ENCODE peak calls at places on chromosomes 5 and 9, in ten cellular contexts. I, U, T, E, H, F, W, D, V and X are unnamed samples.

GRCh38 chr5:6504677-6505414 is 56.2 kb downstream of the UBE2QL1 start:
- DNase-seq in I (peak), U (peak), T (no peak), E (no peak), H (no peak), F (no peak), W (no peak), D (peak), V (no peak), X (no peak)

GRCh38 chr9:36037580-36038169 is 962 bp downstream of the RECK start:
- DNase-seq in I (no peak), U (no peak), T (no peak), E (no peak), H (no peak), F (no peak), W (no peak), D (no peak), V (no peak), X (no peak)

GRCh38 chr5:134398609-134399155 is 13.0 kb downstream of the CDKN2AIPNL start:
- DNase-seq in I (no peak), U (no peak), T (no peak), E (no peak), H (no peak), F (no peak), W (no peak), D (no peak), V (no peak), X (no peak)

GRCh38 chr9:3548636-3549035 is 22.8 kb upstream of the RFX3 start:
- DNase-seq in I (no peak), U (no peak), T (no peak), E (no peak), H (no peak), F (no peak), W (no peak), D (no peak), V (no peak), X (no peak)

GRCh38 chr9:103533318-103533717 is 538.2 kb downstream of the CYLC2 start:
- DNase-seq in I (no peak), U (no peak), T (no peak), E (no peak), H (no peak), F (no peak), W (no peak), D (no peak), V (no peak), X (no peak)

GRCh38 chr5:117657591-117657990 is 1083.0 kb upstream of the SEMA6A start:
- DNase-seq in I (no peak), U (no peak), T (no peak), E (no peak), H (no peak), F (peak), W (no peak), D (no peak), V (no peak), X (no peak)

GRCh38 chr5:40361378-40361777 is 318.3 kb upstream of the PTGER4 start:
- DNase-seq in I (no peak), U (no peak), T (no peak), E (no peak), H (no peak), F (no peak), W (no peak), D (no peak), V (no peak), X (no peak)

GRCh38 chr5:28750236-28750635 is 1711.8 kb upstream of the CDH9 start:
- DNase-seq in I (no peak), U (no peak), T (no peak), E (no peak), H (no peak), F (no peak), W (no peak), D (no peak), V (no peak), X (no peak)

GRCh38 chr9:25206027-25206426 is 472.2 kb downstream of the TUSC1 start:
- DNase-seq in I (no peak), U (no peak), T (no peak), E (no peak), H (no peak), F (no peak), W (no peak), D (no peak), V (no peak), X (no peak)

GRCh38 chr9:80796662-80797426 is 892.5 kb downstream of the TLE1 start:
- DNase-seq in I (no peak), U (no peak), T (no peak), E (no peak), H (no peak), F (no peak), W (no peak), D (no peak), V (no peak), X (peak)

GRCh38 chr9:98861881-98862501 is 54.5 kb downstream of the GALNT12 start:
- DNase-seq in I (no peak), U (peak), T (peak), E (no peak), H (no peak), F (peak), W (no peak), D (peak), V (no peak), X (peak)

GRCh38 chr5:135246923-135247795 is 151.9 kb downstream of the MACROH2A1 start:
- DNase-seq in I (peak), U (peak), T (no peak), E (no peak), H (no peak), F (peak), W (peak), D (peak), V (no peak), X (peak)

GRCh38 chr5:175542232-175542965 is 64.0 kb downstream of the SFXN1 start:
- DNase-seq in I (no peak), U (no peak), T (no peak), E (no peak), H (no peak), F (no peak), W (peak), D (no peak), V (no peak), X (no peak)

GRCh38 chr5:176732736-176733585 is 77.4 kb upstream of the UNC5A start:
- DNase-seq in I (peak), U (no peak), T (no peak), E (no peak), H (peak), F (no peak), W (no peak), D (no peak), V (peak), X (no peak)

GRCh38 chr9:100637787-100638186 is 59.9 kb downstream of the CAVIN4 start:
- DNase-seq in I (no peak), U (no peak), T (no peak), E (no peak), H (no peak), F (no peak), W (no peak), D (peak), V (no peak), X (no peak)

GRCh38 chr5:139982157-139982974 is 60.7 kb downstream of the NRG2 start:
- DNase-seq in I (peak), U (peak), T (no peak), E (no peak), H (no peak), F (peak), W (peak), D (peak), V (no peak), X (peak)

GRCh38 chr9:32304495-32304894 is 79.9 kb upstream of the ACO1 start:
- DNase-seq in I (no peak), U (no peak), T (no peak), E (no peak), H (no peak), F (no peak), W (no peak), D (no peak), V (no peak), X (no peak)

GRCh38 chr5:3962113-3962512 is 366.5 kb downstream of the IRX1 start:
- DNase-seq in I (no peak), U (no peak), T (no peak), E (no peak), H (no peak), F (no peak), W (no peak), D (no peak), V (no peak), X (no peak)

GRCh38 chr9:110744753-110745522 is 76.3 kb downstream of the MUSK start:
- DNase-seq in I (no peak), U (peak), T (no peak), E (no peak), H (no peak), F (peak), W (no peak), D (peak), V (no peak), X (peak)

GRCh38 chr5:14928661-14929060 is 57.1 kb upstream of the ANKH start:
- DNase-seq in I (no peak), U (peak), T (no peak), E (no peak), H (no peak), F (no peak), W (no peak), D (peak), V (no peak), X (no peak)

GRCh38 chr9:136220017-136220729 is 15.2 kb upstream of the LHX3 start:
- DNase-seq in I (no peak), U (no peak), T (no peak), E (no peak), H (no peak), F (peak), W (no peak), D (peak), V (no peak), X (peak)

GRCh38 chr9:134605351-134605968 is 36.1 kb upstream of the COL5A1 start:
- DNase-seq in I (peak), U (no peak), T (no peak), E (no peak), H (no peak), F (no peak), W (peak), D (no peak), V (no peak), X (no peak)

GRCh38 chr5:54243483-54244080 is 66.8 kb downstream of the ARL15 start:
- DNase-seq in I (no peak), U (peak), T (peak), E (no peak), H (no peak), F (peak), W (no peak), D (peak), V (no peak), X (peak)

GRCh38 chr9:135050072-135050990 is 37.1 kb upstream of the OLFM1 start:
- DNase-seq in I (peak), U (no peak), T (peak), E (no peak), H (peak), F (no peak), W (peak), D (no peak), V (peak), X (no peak)

GRCh38 chr9:133148351-133149129 is 15.2 kb downstream of the GBGT1 start:
- DNase-seq in I (no peak), U (peak), T (peak), E (no peak), H (peak), F (peak), W (peak), D (no peak), V (peak), X (no peak)

DNA sequence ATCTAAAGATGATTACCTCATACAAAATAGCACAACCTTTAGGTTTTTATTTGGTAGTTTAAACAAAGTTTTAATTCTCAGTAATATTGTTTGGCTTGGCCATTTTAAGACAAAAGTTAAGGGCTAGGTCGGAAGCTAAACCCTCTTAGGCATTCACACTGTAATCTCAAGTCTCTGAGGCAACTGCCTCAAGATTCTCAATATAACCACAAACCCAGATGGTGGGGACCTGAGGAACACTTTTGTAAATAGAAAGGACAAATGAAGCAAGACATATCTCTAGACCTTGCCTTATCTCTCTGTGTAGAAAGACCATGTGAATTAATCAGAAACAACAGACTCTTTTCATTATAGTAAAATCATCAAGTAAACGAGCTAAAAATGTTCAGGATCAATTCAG is 500.2 kb upstream of the CDH6 start:
- DNase-seq in I (no peak), U (no peak), T (no peak), E (no peak), H (no peak), F (no peak), W (no peak), D (no peak), V (no peak), X (no peak)
- H3K4me3 ChIP-seq in I (no peak), U (no peak), T (no peak), E (no peak), H (no peak), F (no peak), W (no peak), D (no peak), V (no peak), X (no peak)

GRCh38 chr5:141172381-141173204 is at the start of gene PCDHB7:
- DNase-seq in I (no peak), U (peak), T (no peak), E (no peak), H (no peak), F (peak), W (no peak), D (no peak), V (no peak), X (peak)
- TF ChIP-seq CTCF in I (no peak), U (peak), T (peak), E (peak), H (peak), F (peak), W (no peak), D (peak), V (peak), X (peak)

GRCh38 chr9:92183449-92183848 is 68.2 kb upstream of the SPTLC1 start:
- DNase-seq in I (no peak), U (no peak), T (no peak), E (no peak), H (no peak), F (no peak), W (no peak), D (no peak), V (no peak), X (no peak)
- H3K4me3 ChIP-seq in I (no peak), U (no peak), T (no peak), E (no peak), H (no peak), F (no peak), W (no peak), D (no peak), V (no peak), X (no peak)

GRCh38 chr5:146680846-146681585 is 165.0 kb upstream of the GPR151 start:
- DNase-seq in I (no peak), U (no peak), T (no peak), E (no peak), H (no peak), F (no peak), W (no peak), D (no peak), V (no peak), X (peak)

GRCh38 chr5:146681586-146681945 is 165.6 kb upstream of the GPR151 start:
- DNase-seq in I (no peak), U (no peak), T (no peak), E (no peak), H (no peak), F (no peak), W (no peak), D (no peak), V (no peak), X (no peak)

GRCh38 chr5:146682899-146683298 is 166.9 kb upstream of the GPR151 start:
- DNase-seq in I (no peak), U (no peak), T (no peak), E (no peak), H (no peak), F (no peak), W (no peak), D (no peak), V (no peak), X (no peak)
- TF ChIP-seq CTCF in I (no peak), U (no peak), T (no peak), E (no peak), H (no peak), F (no peak), W (no peak), D (no peak), V (no peak), X (no peak)